ENCODE peak calls at places on chromosomes 13 and 19, in five cellular contexts. K is neural progenitor cell, J is GM23338, V is HCT116, G is OCI-LY7. H is an unnamed sample.

GRCh38 chr13:57637515-57637914 is 6.0 kb downstream of the PCDH17 start:
- DNase-seq in J (no peak), V (no peak), G (no peak), K (no peak), H (no peak)

GRCh38 chr13:38670627-38671026 is 16.2 kb upstream of the FREM2 start:
- DNase-seq in V (no peak), J (no peak), K (no peak), G (no peak), H (peak; percentile 53)

GRCh38 chr13:74841123-74841522 is 640.8 kb downstream of the TBC1D4 start:
- DNase-seq in J (no peak), G (no peak), V (no peak), K (no peak), H (no peak)

GRCh38 chr19:14826006-14826405 is 9.0 kb downstream of the OR7A5 start:
- DNase-seq in V (no peak), J (no peak), G (no peak), K (no peak), H (no peak)

GRCh38 chr13:57624565-57625435 is 6.7 kb upstream of the PCDH17 start:
- DNase-seq in J (peak; percentile 90), G (peak; percentile 35), K (peak; percentile 86), V (no peak), H (peak; percentile 66)

GRCh38 chr19:16190736-16191135 is 5.5 kb downstream of the FAM32A start:
- DNase-seq in V (no peak), J (no peak), K (no peak), G (no peak), H (no peak)

GRCh38 chr19:49488863-49489537 is 1.6 kb downstream of the RPL13A start:
- DNase-seq in J (no peak), K (peak; percentile 16), V (no peak), G (no peak), H (peak; percentile 60)

GRCh38 chr13:51717786-51718398 is 86.1 kb downstream of the DHRS12 start:
- DNase-seq in G (no peak), V (no peak), J (no peak), K (no peak), H (peak; percentile 70)

GRCh38 chr13:20465218-20465879 is 60.3 kb downstream of the CRYL1 start:
- DNase-seq in V (no peak), G (no peak), J (no peak), K (no peak), H (peak; percentile 34)

GRCh38 chr19:47399198-47399597 is 20.1 kb downstream of the MEIS3 start:
- DNase-seq in K (no peak), V (no peak), G (no peak), J (peak; percentile 63), H (no peak)

GRCh38 chr13:31234729-31235128 is 35.0 kb downstream of the B3GLCT start:
- DNase-seq in J (peak; percentile 65), V (no peak), G (peak; percentile 27), K (no peak), H (peak; percentile 44)

GRCh38 chr19:15265849-15266248 is 33.6 kb upstream of the EPHX3 start:
- DNase-seq in K (no peak), V (no peak), J (no peak), G (no peak), H (peak; percentile 94)

GRCh38 chr19:9054768-9055167 is 32.1 kb upstream of the OR1M1 start:
- DNase-seq in J (peak; percentile 51), G (no peak), V (no peak), K (peak; percentile 75), H (no peak)

GRCh38 chr19:52099497-52100138 is 4.1 kb upstream of the ZNF841 start:
- DNase-seq in K (no peak), V (no peak), G (no peak), J (no peak), H (no peak)
- H3K79me2 ChIP-seq in K (peaks cover 3% of the 10 kb centered on the region), V (no peaks in the 10 kb centered on the region), G (no peaks in the 10 kb centered on the region), J (peaks cover 8% of the 10 kb centered on the region), H (peaks cover 9% of the 10 kb centered on the region)

GRCh38 chr19:35042056-35042730 is 672 bp downstream of the HPN start:
- DNase-seq in K (no peak), G (no peak), V (no peak), J (no peak), H (no peak)
- H3K27ac ChIP-seq in K (no peak overlapping the region), G (no peak overlapping the region), V (no peak overlapping the region), J (peak overlapping the region; percentile 66), H (no peak overlapping the region)

DNA sequence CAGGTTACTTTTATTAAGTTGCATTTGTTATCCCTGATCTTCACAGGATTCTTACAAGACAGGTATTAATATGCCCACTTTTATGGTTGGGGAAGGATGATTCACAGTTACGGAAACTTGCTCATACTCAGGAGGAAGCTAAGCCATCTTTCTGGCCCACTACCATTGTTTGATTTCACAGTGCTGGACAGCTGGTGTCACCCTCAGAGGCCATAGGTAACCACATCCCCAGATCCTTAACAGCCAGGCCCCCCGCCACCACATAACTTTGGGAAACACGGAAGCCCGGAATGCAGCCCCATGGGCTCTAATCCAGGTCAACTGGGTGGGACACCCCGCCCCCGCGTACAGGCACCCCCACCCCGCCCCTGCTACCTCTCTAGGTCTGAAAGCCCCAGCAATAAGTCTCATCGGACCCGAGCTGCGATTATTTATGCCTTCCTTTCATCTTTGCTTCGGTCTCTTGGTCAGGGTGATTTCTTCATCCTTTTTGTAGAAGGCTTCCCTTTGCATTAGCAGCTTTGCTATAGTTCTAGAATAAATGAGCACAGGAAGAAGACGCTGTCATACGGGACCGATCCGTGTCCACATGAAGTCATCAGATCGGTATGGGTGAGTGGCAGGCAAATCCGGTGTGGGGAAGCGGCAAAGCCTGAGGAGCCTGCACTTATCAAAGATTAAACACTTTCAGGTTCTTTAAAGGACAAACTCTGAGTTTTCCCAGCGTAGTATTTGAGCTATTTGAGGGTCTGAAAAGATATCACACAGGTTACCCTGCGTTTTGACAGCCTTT is 119.5 kb downstream of the IRS2 start:
- DNase-seq in V (no peak), J (no peak), G (no peak), K (no peak), H (peak; percentile 16)
- TF ChIP-seq EZH2phosphoT487 in V (no peak), J (no peak), G (no peak), K (no peak), H (no peak)

DNA sequence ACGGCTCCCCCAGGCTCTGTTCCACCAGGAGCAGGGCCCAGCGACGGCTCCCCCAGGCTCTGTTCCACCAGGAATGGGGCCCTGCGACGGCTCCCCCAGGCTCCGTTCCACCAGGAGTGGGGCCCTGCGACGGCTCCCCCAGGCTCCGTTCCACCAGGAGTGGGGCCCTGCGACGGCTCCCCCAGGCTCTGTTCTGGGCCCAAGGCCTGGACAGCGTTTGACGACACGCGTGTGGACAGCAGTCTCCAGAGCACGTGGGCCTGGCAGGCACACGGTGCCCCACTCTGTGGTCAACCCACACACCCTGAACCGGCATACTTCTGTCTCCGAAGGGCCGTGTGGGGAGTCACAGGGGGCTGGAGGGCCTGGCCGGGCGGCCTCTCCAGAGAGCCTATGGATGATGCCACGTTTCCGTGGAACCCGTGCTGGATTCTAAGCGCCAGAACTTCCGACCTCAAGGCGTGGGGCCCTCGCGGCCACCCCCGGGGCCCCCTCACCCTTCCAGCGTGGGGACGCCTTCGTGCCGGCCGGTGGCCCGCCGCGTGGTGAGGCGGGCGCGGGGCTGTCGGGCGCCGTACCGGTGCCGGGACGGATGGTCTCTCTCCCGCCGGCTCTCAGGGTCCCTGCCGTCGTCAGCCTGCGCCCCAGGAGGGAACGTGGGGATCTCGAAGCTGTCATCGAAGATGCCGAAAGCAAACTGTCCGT is 11.6 kb downstream of the FGF22 start:
- DNase-seq in G (no peak), V (no peak), K (no peak), J (no peak), H (no peak)
- H3K79me2 ChIP-seq in G (peaks cover 40% of the 10 kb centered on the region), V (peaks cover 64% of the 10 kb centered on the region), K (peaks cover 48% of the 10 kb centered on the region), J (peaks cover 41% of the 10 kb centered on the region), H (peaks cover 81% of the 10 kb centered on the region)

DNA sequence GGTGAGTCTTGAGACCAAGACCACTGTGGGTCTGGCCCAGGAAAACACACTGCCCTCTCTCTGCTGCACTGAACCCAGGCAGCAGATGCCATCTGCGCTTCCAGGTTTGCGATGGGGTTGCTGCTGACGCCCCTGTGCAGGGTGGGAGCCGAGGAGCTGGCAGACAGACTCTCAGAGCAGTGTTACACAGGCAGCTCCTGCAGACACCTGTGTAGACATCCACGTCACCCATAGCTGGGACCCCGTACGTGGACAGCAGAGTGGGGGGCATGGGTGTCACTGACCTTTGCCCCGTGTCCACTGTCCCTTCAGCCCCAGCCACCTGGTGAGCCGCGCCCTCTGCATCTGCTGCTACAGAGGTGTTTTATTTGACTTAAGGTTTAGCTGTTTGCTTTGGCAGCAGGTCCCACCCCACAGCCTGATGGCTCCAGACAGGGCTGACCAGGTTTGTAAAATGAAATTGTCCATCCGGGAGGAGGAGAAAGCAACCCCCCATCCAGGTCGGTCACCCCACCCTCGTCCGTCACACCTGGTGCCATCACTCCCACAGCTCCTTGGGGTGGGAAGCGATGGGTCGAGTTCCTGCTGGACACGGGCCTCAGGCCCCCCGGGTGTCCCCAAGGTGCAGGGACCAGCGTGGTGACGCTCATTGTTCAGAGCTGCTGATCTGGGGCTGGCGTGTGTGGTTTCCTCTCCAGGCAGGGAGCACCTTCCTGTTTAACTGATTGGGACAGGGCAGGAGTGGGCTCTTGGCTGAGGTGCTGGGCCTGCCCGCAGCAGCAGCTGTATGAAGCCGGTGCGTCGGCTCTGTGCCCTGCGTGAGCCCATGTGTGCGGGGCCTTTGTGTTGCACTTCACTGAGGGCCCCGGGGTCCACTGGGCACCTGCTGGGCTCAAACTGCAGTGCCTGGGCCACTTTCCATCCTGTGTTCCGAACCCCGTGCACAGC is 28.4 kb downstream of the MCF2L start:
- DNase-seq in J (no peak), K (no peak), G (no peak), V (no peak), H (no peak)
- H3K27ac ChIP-seq in J (no peak overlapping the region), K (no peak overlapping the region), G (no peak overlapping the region), V (no peak overlapping the region), H (no peak overlapping the region)

DNA sequence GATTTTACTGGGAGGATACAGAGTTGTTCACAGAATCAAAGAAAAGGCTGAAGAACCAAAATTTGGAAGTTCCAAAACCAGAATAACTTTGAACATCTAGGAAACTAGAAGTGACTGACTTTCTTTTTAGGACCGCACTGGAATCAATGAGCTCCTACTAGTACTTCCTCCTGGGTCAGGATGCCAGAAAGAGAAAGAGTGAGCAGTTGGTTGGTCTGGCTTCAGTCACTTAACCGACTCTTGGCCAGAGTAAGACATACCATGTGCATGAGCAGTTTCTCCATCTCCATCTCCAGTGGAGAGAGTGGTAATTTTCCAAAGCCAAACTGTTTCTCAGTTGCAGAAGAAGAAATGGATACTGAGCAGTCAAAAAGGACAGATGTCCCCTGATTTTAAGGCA is 27.1 kb upstream of the MTUS2 start:
- DNase-seq in K (no peak), G (no peak), V (no peak), J (no peak), H (peak; percentile 94)
- TF ChIP-seq EZH2phosphoT487 in K (no peak), G (no peak), V (no peak), J (no peak), H (no peak)